ENCODE peak calls at places on chromosomes 3 and 15, in ten cellular contexts. L is transverse colon, C is IMR-90, T is tibial nerve, P is endothelial cell of umbilical vein, E is K562, X is A549, V is H54, M is suprapubic skin, B is prostate gland. N is an unnamed sample.

GRCh38 chr15:68885070-68885469 is 45.3 kb upstream of the SPESP1 start:
- DNase-seq in L (no peak), C (peak; percentile 25), T (no peak), P (no peak), E (no peak), X (no peak), V (no peak), M (no peak), B (peak; percentile 52), N (no peak)

GRCh38 chr3:140931-141330 is 55.6 kb upstream of the CHL1 start:
- DNase-seq in L (no peak), C (no peak), T (no peak), P (no peak), E (no peak), X (no peak), V (no peak), M (no peak), B (no peak), N (no peak)

GRCh38 chr3:182364723-182365650 is 428.3 kb upstream of the ATP11B start:
- DNase-seq in L (peak; percentile 7), C (no peak), T (peak; percentile 52), P (peak; percentile 97), E (peak; percentile 91), X (no peak), V (peak; percentile 30), M (no peak), B (peak; percentile 4), N (no peak)

GRCh38 chr3:10983219-10983916 is 9.2 kb upstream of the SLC6A1 start:
- DNase-seq in L (peak; percentile 13), C (peak; percentile 17), T (no peak), P (peak; percentile 53), E (peak; percentile 43), X (peak; percentile 87), V (peak; percentile 87), M (no peak), B (peak; percentile 46), N (peak; percentile 17)

GRCh38 chr15:33526532-33526931 is 215.8 kb downstream of the RYR3 start:
- DNase-seq in L (no peak), C (no peak), T (no peak), P (no peak), E (no peak), X (no peak), V (no peak), M (no peak), B (no peak), N (no peak)

GRCh38 chr15:72782274-72782992 is 1.1 kb downstream of the ADPGK start:
- DNase-seq in L (no peak), C (no peak), T (no peak), P (no peak), E (peak; percentile 41), X (no peak), V (no peak), M (no peak), B (no peak), N (peak; percentile 69)

GRCh38 chr15:43771816-43772215 is 5.0 kb downstream of the ELL3 start:
- DNase-seq in L (no peak), C (no peak), T (no peak), P (no peak), E (no peak), X (no peak), V (no peak), M (no peak), B (no peak), N (peak; percentile 37)

GRCh38 chr15:65327651-65328393 is 23.3 kb downstream of the RNU5B-1 start:
- DNase-seq in L (no peak), C (no peak), T (no peak), P (no peak), E (no peak), X (no peak), V (no peak), M (no peak), B (no peak), N (no peak)

GRCh38 chr3:52529376-52530333 is 4.0 kb downstream of the NT5DC2 start:
- DNase-seq in L (peak; percentile 7), C (peak; percentile 46), T (no peak), P (peak; percentile 53), E (no peak), X (no peak), V (peak; percentile 23), M (peak; percentile 70), B (no peak), N (no peak)

GRCh38 chr3:35549690-35550089 is 89.6 kb upstream of the ARPP21 start:
- DNase-seq in L (no peak), C (no peak), T (no peak), P (peak; percentile 39), E (no peak), X (no peak), V (no peak), M (no peak), B (peak; percentile 10), N (no peak)
- TF ChIP-seq POLR2A in L (no peak), C (no peak), T (no peak), P (no peak), E (no peak), X (no peak), V (no peak), M (no peak), B (no peak), N (no peak)

GRCh38 chr3:155193868-155194267 is 99.6 kb downstream of the STRIT1 start:
- DNase-seq in L (no peak), C (no peak), T (no peak), P (no peak), E (no peak), X (no peak), V (no peak), M (no peak), B (no peak), N (no peak)
- TF ChIP-seq POLR2A in L (no peak), C (no peak), T (no peak), P (no peak), E (no peak), X (no peak), V (no peak), M (no peak), B (no peak), N (no peak)

GRCh38 chr15:38201714-38202113 is 50.9 kb upstream of the SPRED1 start:
- DNase-seq in L (no peak), C (no peak), T (no peak), P (peak; percentile 3), E (no peak), X (no peak), V (no peak), M (no peak), B (no peak), N (no peak)
- TF ChIP-seq POLR2A in L (no peak), C (no peak), T (no peak), P (no peak), E (no peak), X (no peak), V (no peak), M (no peak), B (no peak), N (no peak)

GRCh38 chr3:183636221-183637105 is 1.0 kb downstream of the KLHL24 start:
- DNase-seq in L (peak; percentile 96), C (peak; percentile 94), T (peak; percentile 85), P (peak; percentile 97), E (peak; percentile 98), X (peak; percentile 69), V (peak; percentile 92), M (peak; percentile 97), B (peak; percentile 97), N (peak; percentile 96)
- TF ChIP-seq POLR2A in L (peak; percentile 74), C (no peak), T (peak; percentile 63), P (no peak), E (peak; percentile 70), X (peak; percentile 50), V (peak; percentile 47), M (no peak), B (peak; percentile 79), N (peak; percentile 27)

GRCh38 chr3:83632526-83632925 is 1326.3 kb upstream of the CADM2 start:
- DNase-seq in L (no peak), C (no peak), T (no peak), P (no peak), E (no peak), X (no peak), V (no peak), M (no peak), B (no peak), N (no peak)
- TF ChIP-seq POLR2A in L (no peak), C (no peak), T (no peak), P (no peak), E (no peak), X (no peak), V (no peak), M (no peak), B (no peak), N (no peak)

GRCh38 chr15:58410353-58410752 is 21.4 kb upstream of the LIPC start:
- DNase-seq in L (no peak), C (peak; percentile 16), T (no peak), P (peak; percentile 20), E (peak; percentile 48), X (no peak), V (no peak), M (no peak), B (no peak), N (no peak)
- TF ChIP-seq POLR2A in L (no peak), C (no peak), T (no peak), P (no peak), E (no peak), X (no peak), V (no peak), M (no peak), B (no peak), N (no peak)

GRCh38 chr15:101637549-101638318 is 14.4 kb downstream of the TM2D3 start:
- DNase-seq in L (peak; percentile 33), C (peak; percentile 46), T (no peak), P (no peak), E (no peak), X (no peak), V (no peak), M (no peak), B (no peak), N (no peak)

GRCh38 chr15:101642361-101642760 is 9.8 kb downstream of the TM2D3 start:
- DNase-seq in L (no peak), C (no peak), T (no peak), P (peak; percentile 41), E (no peak), X (no peak), V (no peak), M (no peak), B (no peak), N (no peak)

GRCh38 chr15:101641134-101641764 is 10.9 kb downstream of the TM2D3 start:
- DNase-seq in L (peak; percentile 84), C (peak; percentile 73), T (peak; percentile 63), P (peak; percentile 82), E (peak; percentile 75), X (peak; percentile 68), V (no peak), M (peak; percentile 86), B (peak; percentile 57), N (peak; percentile 72)

GRCh38 chr15:101646652-101647051 is 5.5 kb downstream of the TM2D3 start:
- DNase-seq in L (no peak), C (no peak), T (no peak), P (no peak), E (no peak), X (no peak), V (no peak), M (no peak), B (no peak), N (peak; percentile 45)

DNA sequence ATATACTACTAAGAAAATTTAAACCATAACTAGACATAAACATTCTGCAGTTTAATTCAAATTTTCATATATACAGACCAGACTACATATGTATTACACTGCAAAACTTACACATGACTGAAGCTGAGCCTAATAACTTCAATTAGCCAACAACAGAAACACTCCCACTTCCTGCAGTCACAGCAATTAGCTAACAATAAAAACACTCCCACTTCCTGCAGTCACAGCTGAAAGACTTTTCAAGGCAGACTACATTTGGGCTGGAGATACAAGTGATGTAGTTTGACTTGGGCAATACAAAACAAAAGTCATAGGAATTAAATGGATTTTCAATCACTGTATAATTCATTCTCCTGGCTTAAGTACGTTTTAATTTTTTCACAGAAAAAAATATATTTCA is 10.3 kb downstream of the TM2D3 start:
- DNase-seq in L (no peak), C (no peak), T (no peak), P (peak; percentile 83), E (no peak), X (no peak), V (no peak), M (no peak), B (no peak), N (no peak)
- TF ChIP-seq POLR2A in L (no peak), C (no peak), T (no peak), P (no peak), E (no peak), X (no peak), V (no peak), M (no peak), B (no peak), N (no peak)